ENCODE peak calls at places on chromosomes 6 and 20, in six cellular contexts. Z is dorsolateral prefrontal cortex, T is suprapubic skin, E is astrocyte of the spinal cord, B is foreskin fibroblast, J is Peyer's patch. N is an unnamed sample.

GRCh38 chr6:111653961-111654360 is 48.3 kb upstream of the TRAF3IP2 start:
- DNase-seq in Z (no peak), T (no peak), E (no peak), B (no peak), J (no peak), N (no peak)

GRCh38 chr20:37282558-37282957 is 6.9 kb upstream of the MANBAL start:
- DNase-seq in Z (no peak), T (no peak), E (peak), B (peak), J (no peak), N (no peak)

GRCh38 chr6:34688956-34689355 is 7.6 kb downstream of the ILRUN start:
- DNase-seq in Z (no peak), T (no peak), E (no peak), B (no peak), J (no peak), N (no peak)

GRCh38 chr20:44093249-44093582 is 93.8 kb downstream of the JPH2 start:
- DNase-seq in Z (no peak), T (no peak), E (no peak), B (no peak), J (no peak), N (no peak)

GRCh38 chr20:40497781-40498691 is 191.0 kb downstream of the MAFB start:
- DNase-seq in Z (no peak), T (peak), E (no peak), B (no peak), J (no peak), N (peak)

GRCh38 chr6:27810768-27811298 is 101.4 kb downstream of the OR2B2 start:
- DNase-seq in Z (no peak), T (no peak), E (no peak), B (no peak), J (no peak), N (no peak)

GRCh38 chr6:30518505-30518850 is 29.2 kb downstream of the HLA-E start:
- DNase-seq in Z (no peak), T (no peak), E (no peak), B (no peak), J (no peak), N (no peak)

GRCh38 chr6:14639983-14640599 is 522.5 kb downstream of the CD83 start:
- DNase-seq in Z (no peak), T (no peak), E (no peak), B (no peak), J (no peak), N (no peak)

GRCh38 chr6:134640229-134640628 is 309.7 kb downstream of the ALDH8A1 start:
- DNase-seq in Z (no peak), T (no peak), E (no peak), B (no peak), J (no peak), N (no peak)

GRCh38 chr6:25259756-25260155 is 19.4 kb upstream of the CARMIL1 start:
- DNase-seq in Z (no peak), T (no peak), E (no peak), B (no peak), J (no peak), N (no peak)

GRCh38 chr6:25263602-25264001 is 15.6 kb upstream of the CARMIL1 start:
- DNase-seq in Z (no peak), T (no peak), E (peak), B (peak), J (no peak), N (no peak)

GRCh38 chr6:25254671-25255070 is 24.5 kb upstream of the CARMIL1 start:
- DNase-seq in Z (no peak), T (no peak), E (no peak), B (no peak), J (no peak), N (no peak)

GRCh38 chr6:25253371-25253770 is 25.8 kb upstream of the CARMIL1 start:
- DNase-seq in Z (no peak), T (no peak), E (no peak), B (no peak), J (no peak), N (no peak)

DNA sequence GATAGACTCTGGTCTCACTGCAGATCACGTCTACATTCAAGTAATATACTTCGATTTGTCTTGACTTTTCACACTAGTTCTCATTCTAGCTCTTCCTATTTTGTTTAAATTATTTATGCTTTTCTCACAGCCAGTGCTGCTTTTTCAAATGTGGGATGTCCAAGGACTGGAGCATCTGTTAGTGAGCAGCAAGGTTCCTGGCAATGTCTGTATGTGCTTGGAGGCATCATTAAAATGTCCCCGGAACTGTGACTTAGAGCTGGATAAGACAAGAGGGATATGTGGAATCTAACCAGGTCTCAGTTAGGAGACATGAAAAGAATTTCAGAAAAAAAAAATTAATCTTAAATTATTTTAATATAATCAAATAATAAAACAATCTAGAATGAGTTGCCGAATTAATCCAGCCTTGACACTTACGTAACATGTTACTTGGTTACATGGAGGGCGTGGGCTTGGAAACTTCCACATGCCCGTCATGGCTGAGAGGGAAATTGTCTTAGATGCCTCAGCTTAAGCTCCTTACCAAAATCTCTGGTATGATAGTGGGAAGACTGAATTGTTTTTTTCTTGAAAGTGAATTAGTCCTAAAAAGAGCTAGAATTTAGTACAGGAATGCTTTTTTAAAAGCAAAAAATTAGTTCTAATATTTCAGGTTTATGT is 21.4 kb upstream of the CARMIL1 start:
- DNase-seq in Z (no peak), T (no peak), E (no peak), B (no peak), J (no peak), N (no peak)
- H3K4me3 ChIP-seq in Z (no peak), T (no peak), E (no peak), B (no peak), J (no peak), N (no peak)

DNA sequence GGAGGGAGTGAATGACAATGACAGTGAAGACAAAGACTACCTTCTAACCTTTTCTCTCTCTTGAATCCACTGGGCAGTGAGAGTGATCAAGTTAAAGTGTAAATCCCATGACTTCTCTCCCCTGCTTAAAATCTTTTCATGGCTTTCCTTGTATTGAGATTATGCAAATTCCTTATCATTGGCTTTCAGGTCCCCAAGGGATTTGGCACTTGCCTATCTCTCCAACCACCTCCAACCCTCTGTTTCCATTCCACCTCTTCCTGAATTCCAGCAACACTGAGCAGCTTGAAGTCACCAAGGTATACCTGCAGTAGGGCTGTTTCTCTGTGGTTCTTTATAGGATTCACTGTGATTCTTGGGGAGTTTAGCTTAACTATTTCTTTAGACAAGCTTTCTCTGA is 48.0 kb upstream of the DEK start:
- DNase-seq in Z (no peak), T (no peak), E (no peak), B (no peak), J (no peak), N (no peak)
- TF ChIP-seq CTCF in Z (no peak), T (no peak), E (no peak), B (no peak), J (no peak), N (no peak)

GRCh38 chr20:32285082-32285620 is 7.7 kb downstream of the KIF3B start:
- DNase-seq in Z (no peak), T (no peak), E (no peak), B (no peak), J (no peak), N (peak)
- H3K4me3 ChIP-seq in Z (no peak), T (no peak), E (no peak), B (no peak), J (no peak), N (peak)

DNA sequence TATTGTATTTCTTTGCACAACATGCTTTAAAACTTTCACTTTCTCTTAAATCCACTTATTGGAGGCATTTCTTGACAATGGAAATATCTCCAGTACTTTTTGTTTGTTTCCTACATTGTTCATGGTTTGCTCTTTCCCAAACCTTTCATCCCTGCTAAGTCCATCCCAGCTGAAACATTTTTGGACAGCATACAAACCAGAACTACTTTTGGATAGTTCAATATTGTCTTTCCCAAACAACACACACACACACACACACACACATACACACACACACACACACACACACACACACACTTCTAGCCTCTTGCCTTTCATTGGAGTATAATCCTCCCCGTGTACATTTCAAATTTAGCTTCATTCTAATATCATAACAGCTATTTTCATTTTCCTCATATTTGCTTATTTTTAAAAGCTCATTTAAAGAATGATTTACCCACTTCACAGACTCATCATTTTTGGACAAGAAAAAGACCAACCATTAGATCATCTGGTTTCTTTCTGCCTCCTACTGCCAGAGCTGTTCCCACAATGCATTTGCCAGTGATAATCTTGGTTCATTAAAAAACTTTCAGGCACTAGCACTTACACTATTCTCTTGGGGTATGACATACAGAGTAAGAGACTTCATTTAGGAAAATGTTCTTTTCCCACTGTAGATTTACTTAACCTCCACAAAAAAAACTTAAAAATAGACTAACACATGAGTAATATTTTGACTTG is 248.1 kb downstream of the CD109 start:
- DNase-seq in Z (no peak), T (no peak), E (no peak), B (no peak), J (no peak), N (no peak)
- TF ChIP-seq CTCF in Z (no peak), T (no peak), E (no peak), B (no peak), J (no peak), N (no peak)

N was measured in GM06990.